ENCODE peak calls at places on chromosomes 16 and 17, in ten cellular contexts. One of them, this sample, is unnamed.
A peak's percentile ranks its signal among the peaks of the same experiment; 100 is the strongest.

GRCh38 chr16:79451196-79451816 is 149.2 kb downstream of the MAF start:
- DNase-seq in A549: no peak
- DNase-seq in CD8-positive, alpha-beta T cell: no peak
- DNase-seq in GM23338: no peak
- DNase-seq in ascending aorta: no peak
- DNase-seq in AG04449: no peak
- DNase-seq in IMR-90: no peak
- DNase-seq in MM.1S: peak; percentile 75
- DNase-seq in right lobe of liver: no peak
- DNase-seq in tibial nerve: no peak
- DNase-seq in this sample: no peak

GRCh38 chr17:82884923-82885322 is 45.1 kb upstream of the ZNF750 start:
- DNase-seq in ascending aorta: no peak
- DNase-seq in CD8-positive, alpha-beta T cell: no peak
- DNase-seq in tibial nerve: no peak
- DNase-seq in A549: no peak
- DNase-seq in IMR-90: no peak
- DNase-seq in MM.1S: no peak
- DNase-seq in AG04449: no peak
- DNase-seq in GM23338: no peak
- DNase-seq in right lobe of liver: no peak
- DNase-seq in this sample: no peak

GRCh38 chr17:68580236-68580903 is 20.8 kb downstream of the FAM20A start:
- DNase-seq in A549: no peak
- DNase-seq in MM.1S: no peak
- DNase-seq in right lobe of liver: no peak
- DNase-seq in IMR-90: peak; percentile 17
- DNase-seq in AG04449: no peak
- DNase-seq in CD8-positive, alpha-beta T cell: no peak
- DNase-seq in GM23338: no peak
- DNase-seq in ascending aorta: no peak
- DNase-seq in tibial nerve: peak; percentile 72
- DNase-seq in this sample: peak; percentile 67

GRCh38 chr16:81676571-81677374 is 102.3 kb upstream of the PLCG2 start:
- DNase-seq in AG04449: no peak
- DNase-seq in right lobe of liver: no peak
- DNase-seq in CD8-positive, alpha-beta T cell: no peak
- DNase-seq in MM.1S: no peak
- DNase-seq in tibial nerve: no peak
- DNase-seq in GM23338: no peak
- DNase-seq in ascending aorta: no peak
- DNase-seq in A549: no peak
- DNase-seq in IMR-90: no peak
- DNase-seq in this sample: no peak

GRCh38 chr17:3535253-3535995 is 22.2 kb downstream of the TRPV3 start:
- DNase-seq in MM.1S: no peak
- DNase-seq in AG04449: no peak
- DNase-seq in tibial nerve: peak; percentile 54
- DNase-seq in IMR-90: peak; percentile 62
- DNase-seq in ascending aorta: no peak
- DNase-seq in GM23338: peak; percentile 91
- DNase-seq in right lobe of liver: peak; percentile 57
- DNase-seq in A549: peak; percentile 90
- DNase-seq in CD8-positive, alpha-beta T cell: peak; percentile 46
- DNase-seq in this sample: peak; percentile 70

GRCh38 chr16:84942786-84943185 is 68.5 kb downstream of the ZDHHC7 start:
- DNase-seq in A549: no peak
- DNase-seq in GM23338: no peak
- DNase-seq in right lobe of liver: no peak
- DNase-seq in ascending aorta: no peak
- DNase-seq in MM.1S: no peak
- DNase-seq in CD8-positive, alpha-beta T cell: no peak
- DNase-seq in tibial nerve: no peak
- DNase-seq in AG04449: no peak
- DNase-seq in IMR-90: no peak
- DNase-seq in this sample: peak; percentile 17

GRCh38 chr17:79769596-79770520 is 8.1 kb upstream of the CBX2 start:
- DNase-seq in CD8-positive, alpha-beta T cell: no peak
- DNase-seq in tibial nerve: no peak
- DNase-seq in right lobe of liver: peak; percentile 33
- DNase-seq in MM.1S: no peak
- DNase-seq in GM23338: no peak
- DNase-seq in A549: peak; percentile 71
- DNase-seq in ascending aorta: no peak
- DNase-seq in IMR-90: no peak
- DNase-seq in AG04449: no peak
- DNase-seq in this sample: no peak

GRCh38 chr16:4477966-4478365 is 1.8 kb downstream of the HMOX2 start:
- DNase-seq in CD8-positive, alpha-beta T cell: no peak
- DNase-seq in IMR-90: peak; percentile 61
- DNase-seq in MM.1S: no peak
- DNase-seq in tibial nerve: peak; percentile 33
- DNase-seq in GM23338: peak; percentile 64
- DNase-seq in A549: no peak
- DNase-seq in ascending aorta: no peak
- DNase-seq in AG04449: no peak
- DNase-seq in right lobe of liver: no peak
- DNase-seq in this sample: peak; percentile 71

GRCh38 chr17:17028059-17028877 is 14.0 kb upstream of the MPRIP start:
- DNase-seq in ascending aorta: no peak
- DNase-seq in A549: peak; percentile 99
- DNase-seq in MM.1S: no peak
- DNase-seq in AG04449: no peak
- DNase-seq in right lobe of liver: peak; percentile 62
- DNase-seq in CD8-positive, alpha-beta T cell: no peak
- DNase-seq in IMR-90: peak; percentile 35
- DNase-seq in tibial nerve: peak; percentile 43
- DNase-seq in GM23338: peak; percentile 69
- DNase-seq in this sample: peak; percentile 75

GRCh38 chr16:1078579-1079021 is 6.1 kb downstream of the SSTR5 start:
- DNase-seq in GM23338: no peak
- DNase-seq in A549: peak; percentile 93
- DNase-seq in MM.1S: no peak
- DNase-seq in IMR-90: peak; percentile 54
- DNase-seq in tibial nerve: no peak
- DNase-seq in AG04449: no peak
- DNase-seq in ascending aorta: peak; percentile 68
- DNase-seq in right lobe of liver: peak; percentile 82
- DNase-seq in CD8-positive, alpha-beta T cell: no peak
- DNase-seq in this sample: peak; percentile 69

DNA sequence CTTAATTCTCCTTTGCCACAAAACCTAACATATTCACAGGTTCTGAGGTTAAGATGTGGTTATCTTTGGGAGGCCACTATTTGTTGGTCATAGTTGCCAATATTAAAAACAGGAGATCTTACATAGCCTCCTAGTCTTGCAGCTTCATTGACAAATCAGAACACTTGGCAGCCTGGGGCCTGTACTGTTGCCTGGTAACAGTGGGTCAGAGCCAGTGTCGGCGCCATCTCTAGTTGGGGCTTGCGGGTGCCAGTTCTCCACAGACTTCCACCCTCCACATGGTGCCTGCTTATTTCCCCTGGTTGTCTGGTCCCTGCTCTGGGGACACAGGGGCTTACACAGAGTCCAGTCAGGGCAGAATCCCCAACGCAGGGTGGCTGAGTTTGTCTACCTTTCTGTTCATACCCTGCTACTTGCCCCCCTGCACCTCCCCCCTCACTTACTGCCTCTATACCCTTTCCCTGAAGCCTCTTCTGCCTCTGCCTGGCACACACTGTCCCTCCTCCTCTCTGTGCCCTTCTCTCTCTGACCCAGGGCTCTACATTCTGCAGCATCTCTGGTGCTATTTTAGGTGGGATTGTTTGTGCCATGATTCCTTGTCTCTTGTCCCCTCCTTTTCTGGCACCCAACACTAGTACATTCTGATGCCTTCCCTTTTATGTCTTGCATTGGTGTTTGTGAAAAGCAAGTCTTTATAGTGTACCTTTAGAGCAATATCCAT is 13.4 kb downstream of the EPN2 start:
- DNase-seq in CD8-positive, alpha-beta T cell: no peak
- DNase-seq in right lobe of liver: no peak
- DNase-seq in ascending aorta: no peak
- DNase-seq in AG04449: no peak
- DNase-seq in tibial nerve: no peak
- DNase-seq in MM.1S: no peak
- DNase-seq in A549: no peak
- DNase-seq in GM23338: no peak
- DNase-seq in IMR-90: no peak
- DNase-seq in this sample: no peak
- H3K4me3 ChIP-seq in CD8-positive, alpha-beta T cell: no peak overlapping the region
- H3K4me3 ChIP-seq in right lobe of liver: no peak overlapping the region
- H3K4me3 ChIP-seq in ascending aorta: no peak overlapping the region
- H3K4me3 ChIP-seq in AG04449: no peak overlapping the region
- H3K4me3 ChIP-seq in tibial nerve: no peak overlapping the region
- H3K4me3 ChIP-seq in MM.1S: no peak overlapping the region
- H3K4me3 ChIP-seq in A549: no peak overlapping the region
- H3K4me3 ChIP-seq in GM23338: no peak overlapping the region
- H3K4me3 ChIP-seq in IMR-90: no peak overlapping the region
- H3K4me3 ChIP-seq in this sample: peak overlapping the region; percentile 4

GRCh38 chr16:50469121-50469743 is 79.0 kb upstream of the NKD1 start:
- DNase-seq in tibial nerve: no peak
- DNase-seq in CD8-positive, alpha-beta T cell: no peak
- DNase-seq in GM23338: no peak
- DNase-seq in AG04449: no peak
- DNase-seq in right lobe of liver: no peak
- DNase-seq in IMR-90: no peak
- DNase-seq in MM.1S: no peak
- DNase-seq in ascending aorta: no peak
- DNase-seq in A549: no peak
- DNase-seq in this sample: no peak

GRCh38 chr16:50467559-50467942 is 80.6 kb upstream of the NKD1 start:
- DNase-seq in AG04449: no peak
- DNase-seq in tibial nerve: no peak
- DNase-seq in right lobe of liver: no peak
- DNase-seq in CD8-positive, alpha-beta T cell: no peak
- DNase-seq in ascending aorta: no peak
- DNase-seq in A549: no peak
- DNase-seq in IMR-90: no peak
- DNase-seq in GM23338: no peak
- DNase-seq in MM.1S: no peak
- DNase-seq in this sample: no peak

GRCh38 chr16:50468749-50469078 is 79.5 kb upstream of the NKD1 start:
- DNase-seq in CD8-positive, alpha-beta T cell: no peak
- DNase-seq in MM.1S: no peak
- DNase-seq in A549: no peak
- DNase-seq in tibial nerve: no peak
- DNase-seq in right lobe of liver: no peak
- DNase-seq in ascending aorta: no peak
- DNase-seq in GM23338: no peak
- DNase-seq in IMR-90: no peak
- DNase-seq in AG04449: no peak
- DNase-seq in this sample: no peak

GRCh38 chr16:50469744-50470301 is 78.4 kb upstream of the NKD1 start:
- DNase-seq in tibial nerve: no peak
- DNase-seq in ascending aorta: no peak
- DNase-seq in AG04449: no peak
- DNase-seq in GM23338: peak; percentile 49
- DNase-seq in A549: no peak
- DNase-seq in MM.1S: no peak
- DNase-seq in IMR-90: no peak
- DNase-seq in CD8-positive, alpha-beta T cell: no peak
- DNase-seq in right lobe of liver: no peak
- DNase-seq in this sample: no peak

GRCh38 chr16:50467943-50468748 is 80.0 kb upstream of the NKD1 start:
- DNase-seq in A549: no peak
- DNase-seq in MM.1S: no peak
- DNase-seq in IMR-90: no peak
- DNase-seq in tibial nerve: no peak
- DNase-seq in AG04449: no peak
- DNase-seq in ascending aorta: no peak
- DNase-seq in CD8-positive, alpha-beta T cell: no peak
- DNase-seq in GM23338: peak; percentile 75
- DNase-seq in right lobe of liver: no peak
- DNase-seq in this sample: peak; percentile 19
- H3K4me3 ChIP-seq in A549: peak overlapping the region; percentile 45
- H3K4me3 ChIP-seq in MM.1S: no peak overlapping the region
- H3K4me3 ChIP-seq in IMR-90: no peak overlapping the region
- H3K4me3 ChIP-seq in tibial nerve: peak overlapping the region; percentile 4
- H3K4me3 ChIP-seq in AG04449: no peak overlapping the region
- H3K4me3 ChIP-seq in ascending aorta: peak overlapping the region; percentile 73
- H3K4me3 ChIP-seq in CD8-positive, alpha-beta T cell: no peak overlapping the region
- H3K4me3 ChIP-seq in GM23338: peak overlapping the region; percentile 56
- H3K4me3 ChIP-seq in right lobe of liver: peak overlapping the region; percentile 24
- H3K4me3 ChIP-seq in this sample: no peak overlapping the region

DNA sequence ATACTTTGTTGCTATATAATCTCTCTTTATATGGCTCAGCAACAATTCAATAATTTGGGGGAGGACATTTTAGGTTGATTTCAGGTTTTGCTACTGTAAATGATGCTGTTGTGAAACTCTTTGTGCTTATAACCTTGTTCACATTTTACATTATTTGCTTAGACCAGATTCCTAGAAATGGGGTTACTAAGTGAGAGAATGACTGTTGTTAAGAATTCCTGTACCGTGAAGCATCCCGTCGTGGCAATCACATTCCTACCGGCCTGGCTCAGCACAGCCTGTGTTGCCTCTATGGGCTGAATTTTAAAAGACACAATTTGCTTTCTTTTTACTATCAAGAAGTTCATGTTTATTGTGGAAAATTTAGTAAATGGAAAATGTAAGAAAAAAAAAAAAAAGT is 31.4 kb downstream of the B9D1 start:
- DNase-seq in ascending aorta: no peak
- DNase-seq in right lobe of liver: no peak
- DNase-seq in GM23338: no peak
- DNase-seq in IMR-90: peak; percentile 92
- DNase-seq in CD8-positive, alpha-beta T cell: no peak
- DNase-seq in MM.1S: no peak
- DNase-seq in A549: no peak
- DNase-seq in AG04449: peak; percentile 70
- DNase-seq in tibial nerve: no peak
- DNase-seq in this sample: peak; percentile 90
- H3K4me3 ChIP-seq in ascending aorta: no peak overlapping the region
- H3K4me3 ChIP-seq in right lobe of liver: no peak overlapping the region
- H3K4me3 ChIP-seq in GM23338: no peak overlapping the region
- H3K4me3 ChIP-seq in IMR-90: no peak overlapping the region
- H3K4me3 ChIP-seq in CD8-positive, alpha-beta T cell: no peak overlapping the region
- H3K4me3 ChIP-seq in MM.1S: no peak overlapping the region
- H3K4me3 ChIP-seq in A549: no peak overlapping the region
- H3K4me3 ChIP-seq in AG04449: no peak overlapping the region
- H3K4me3 ChIP-seq in tibial nerve: no peak overlapping the region
- H3K4me3 ChIP-seq in this sample: no peak overlapping the region

DNA sequence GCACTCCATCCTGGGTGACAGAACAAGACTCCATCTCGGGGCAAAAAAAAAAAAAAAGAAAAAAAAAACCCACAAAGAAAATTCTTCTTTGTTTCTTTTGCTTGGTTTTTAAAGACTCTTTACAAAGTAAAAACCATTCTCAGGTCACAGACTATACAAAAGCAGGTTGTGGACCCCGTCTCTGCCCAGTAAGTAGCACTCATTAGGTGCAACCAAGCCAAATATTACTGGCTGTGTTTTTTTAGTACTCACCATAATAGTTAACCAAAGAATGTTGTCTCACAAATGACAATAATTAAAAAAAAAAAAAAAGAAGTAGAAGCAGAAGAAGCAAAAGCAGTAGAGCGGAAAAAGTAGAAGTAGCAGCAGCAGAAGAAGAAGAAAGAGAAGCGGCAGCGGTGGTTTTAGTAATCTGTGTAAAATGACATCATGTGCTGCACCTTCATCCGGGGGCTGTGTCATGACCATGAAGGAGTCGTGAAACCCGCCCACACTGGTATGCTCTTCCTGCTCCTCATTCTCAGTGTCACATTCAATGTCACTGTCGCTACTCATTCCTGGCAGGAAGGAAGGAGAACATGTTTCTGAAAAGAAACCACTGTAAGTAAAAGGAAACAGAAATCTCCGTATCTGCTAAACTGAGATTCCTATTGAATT is 105.4 kb downstream of the TRIM37 start:
- DNase-seq in A549: no peak
- DNase-seq in ascending aorta: no peak
- DNase-seq in AG04449: no peak
- DNase-seq in CD8-positive, alpha-beta T cell: peak; percentile 48
- DNase-seq in tibial nerve: peak; percentile 34
- DNase-seq in IMR-90: peak; percentile 67
- DNase-seq in MM.1S: no peak
- DNase-seq in right lobe of liver: no peak
- DNase-seq in GM23338: peak; percentile 51
- DNase-seq in this sample: peak; percentile 76
- H3K4me3 ChIP-seq in A549: no peak overlapping the region
- H3K4me3 ChIP-seq in ascending aorta: peak overlapping the region; percentile 28
- H3K4me3 ChIP-seq in AG04449: no peak overlapping the region
- H3K4me3 ChIP-seq in CD8-positive, alpha-beta T cell: peak overlapping the region; percentile 25
- H3K4me3 ChIP-seq in tibial nerve: no peak overlapping the region
- H3K4me3 ChIP-seq in IMR-90: peak overlapping the region; percentile 44
- H3K4me3 ChIP-seq in MM.1S: no peak overlapping the region
- H3K4me3 ChIP-seq in right lobe of liver: no peak overlapping the region
- H3K4me3 ChIP-seq in GM23338: no peak overlapping the region
- H3K4me3 ChIP-seq in this sample: no peak overlapping the region

This sample was measured in adipocyte.